ENCODE peak calls at places on chromosomes 12 and 14, in five cellular contexts. S is fibroblast of pulmonary artery; O is fibroblast of the aortic adventitia; W is CD4-positive, CD25-positive, alpha-beta regulatory T cell; D is BJ. R is an unnamed sample.

GRCh38 chr14:55028066-55028465 is 1.0 kb downstream of the SOCS4 start:
- DNase-seq in S (peak), O (no peak), W (no peak), D (no peak), R (no peak)

GRCh38 chr12:89189448-89189847 is 162.9 kb downstream of the DUSP6 start:
- DNase-seq in W (no peak), O (no peak), D (no peak), S (no peak), R (no peak)

GRCh38 chr12:13288937-13289643 is 92.6 kb downstream of the EMP1 start:
- DNase-seq in D (no peak), S (no peak), W (no peak), O (no peak), R (no peak)

GRCh38 chr12:77667101-77667500 is 163.6 kb upstream of the NAV3 start:
- DNase-seq in D (no peak), W (no peak), O (no peak), S (peak), R (no peak)

GRCh38 chr12:18262514-18262913 is 1.2 kb downstream of the PIK3C2G start:
- DNase-seq in O (no peak), D (no peak), S (no peak), W (no peak), R (no peak)

GRCh38 chr14:61388173-61388975 is 67.0 kb downstream of the PRKCH start:
- DNase-seq in W (peak), S (peak), O (peak), D (no peak), R (no peak)

GRCh38 chr14:77084991-77085390 is 13.1 kb upstream of the CIPC start:
- DNase-seq in O (no peak), W (no peak), D (no peak), S (no peak), R (no peak)

GRCh38 chr14:24224618-24225071 is 7.5 kb downstream of the NEDD8 start:
- DNase-seq in S (peak), W (no peak), O (peak), D (no peak), R (no peak)

GRCh38 chr14:32468955-32469354 is 139.9 kb downstream of the AKAP6 start:
- DNase-seq in W (no peak), S (peak), O (peak), D (peak), R (no peak)

GRCh38 chr14:106694638-106695393 is 1168.4 kb downstream of the TMEM121 start:
- DNase-seq in O (no peak), S (no peak), D (no peak), W (peak), R (no peak)

GRCh38 chr12:113165521-113166450 is 16.3 kb downstream of the CFAP73 start:
- DNase-seq in D (no peak), O (no peak), W (no peak), S (no peak), R (no peak)

GRCh38 chr12:6697584-6698351 is 2.8 kb downstream of the PIANP start:
- DNase-seq in O (peak), S (peak), D (no peak), W (no peak), R (peak)

GRCh38 chr14:105294142-105294597 is 6.6 kb downstream of the BRF1 start:
- DNase-seq in O (peak), D (no peak), W (peak), S (peak), R (no peak)

GRCh38 chr12:24109381-24110039 is 160.0 kb upstream of the SOX5 start:
- DNase-seq in D (no peak), O (peak), W (no peak), S (peak), R (no peak)

GRCh38 chr12:76282744-76283143 is 65.5 kb downstream of the BBS10 start:
- DNase-seq in W (no peak), S (no peak), O (no peak), D (no peak), R (no peak)

GRCh38 chr14:61132336-61132735 is 148.8 kb downstream of the TMEM30B start:
- DNase-seq in D (no peak), O (peak), S (no peak), W (no peak), R (no peak)

GRCh38 chr12:96502477-96502876 is 13.1 kb downstream of the CFAP54 start:
- DNase-seq in W (no peak), S (peak), O (no peak), D (no peak), R (no peak)

GRCh38 chr12:26406391-26406790 is 211.0 kb downstream of the SSPN start:
- DNase-seq in S (no peak), O (no peak), D (no peak), W (no peak), R (no peak)

GRCh38 chr12:26317942-26318565 is 122.7 kb downstream of the SSPN start:
- DNase-seq in D (peak), O (peak), S (peak), W (no peak), R (no peak)

GRCh38 chr12:2974560-2974971 is 15.4 kb downstream of the TEAD4 start:
- DNase-seq in O (peak), S (no peak), W (no peak), D (no peak), R (no peak)

DNA sequence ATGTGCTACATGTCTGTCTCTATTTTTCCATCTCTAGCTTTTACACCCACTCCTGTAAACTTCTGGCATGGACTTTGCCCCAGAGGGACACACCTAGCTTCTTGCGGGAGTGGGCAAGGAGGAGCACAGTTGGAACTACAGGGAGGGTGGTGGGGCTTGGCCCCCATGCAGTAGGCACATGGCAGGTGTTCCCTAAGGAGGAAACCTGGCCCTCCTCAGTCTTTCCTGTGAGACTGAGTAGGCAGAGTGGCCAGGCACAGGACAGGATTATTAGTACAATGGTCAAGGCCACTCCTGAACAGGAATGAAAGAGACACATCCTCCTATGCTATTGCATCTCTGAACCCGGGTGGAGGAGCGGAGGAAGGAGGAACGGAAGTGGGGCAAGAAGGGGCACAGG is 882 bp downstream of the MYO1A start:
- DNase-seq in S (no peak), D (no peak), O (no peak), W (no peak), R (no peak)
- H3K4me3 ChIP-seq in S (no peak), D (no peak), O (no peak), W (no peak), R (no peak)

DNA sequence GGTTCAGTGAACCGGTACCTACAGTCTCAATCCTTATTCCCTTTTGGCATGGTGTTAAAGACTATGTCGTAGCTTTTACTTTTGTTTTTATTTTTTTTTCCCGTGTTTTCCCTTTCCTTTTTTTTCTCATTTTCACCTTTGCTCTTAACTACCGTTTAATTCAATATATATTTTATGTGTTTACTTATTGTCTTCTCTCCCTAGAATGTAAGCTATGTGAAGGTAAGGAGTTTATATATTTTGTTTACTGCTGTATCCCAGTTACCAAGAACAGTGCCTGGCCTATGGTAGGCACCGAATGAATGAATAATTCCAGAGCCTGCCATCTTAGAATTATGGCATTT is 261 bp upstream of the MLH3 start:
- DNase-seq in O (no peak), W (no peak), S (no peak), D (no peak), R (no peak)
- H3K4me3 ChIP-seq in O (peak), W (peak), S (peak), D (no peak), R (peak)

DNA sequence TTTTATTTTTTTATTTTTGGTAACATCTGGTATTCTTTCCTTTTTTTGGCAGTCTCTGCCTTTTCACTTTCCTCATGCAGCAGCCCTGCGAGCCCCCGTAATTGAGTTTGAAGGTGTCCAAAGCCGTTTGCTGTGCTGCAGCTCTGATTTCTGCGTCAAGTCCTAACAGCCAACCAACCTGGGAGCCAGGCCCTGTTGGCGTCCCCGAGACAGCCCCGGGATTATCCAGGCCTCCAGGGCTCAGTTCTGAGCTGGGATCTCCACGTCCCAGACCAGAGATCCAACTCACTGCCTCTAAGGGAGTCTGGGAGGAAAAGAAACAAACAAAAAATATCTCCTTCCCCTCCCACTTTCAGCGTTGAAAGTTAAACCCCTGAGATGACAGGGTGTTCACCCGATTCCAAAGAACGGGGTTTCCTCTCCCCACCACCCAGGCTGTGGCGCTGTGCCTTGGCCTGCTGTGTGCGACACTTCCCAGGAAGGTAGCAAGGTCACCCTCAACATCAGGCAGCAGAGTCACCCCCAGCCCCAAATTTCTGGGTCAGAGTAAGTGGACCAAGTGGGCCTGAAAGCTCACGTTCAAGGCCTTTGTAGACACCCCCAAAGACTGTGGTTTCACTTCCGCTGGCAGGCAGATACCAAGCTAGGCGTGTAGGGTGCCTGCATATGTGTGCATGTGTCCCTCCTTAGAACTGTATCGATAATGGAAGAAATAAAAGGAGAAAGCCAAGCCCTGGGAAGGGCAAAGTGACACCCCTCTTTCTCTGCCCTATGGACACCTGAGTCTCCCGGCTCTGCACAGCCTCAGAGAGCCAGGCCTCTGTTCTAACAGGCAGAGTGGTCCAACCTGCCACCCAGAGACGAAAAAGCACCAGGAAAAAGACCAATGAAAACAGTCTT is 11.1 kb downstream of the BCL11B start:
- DNase-seq in S (no peak), W (peak), D (no peak), O (no peak), R (no peak)
- H3K4me3 ChIP-seq in S (no peak), W (peak), D (no peak), O (no peak), R (no peak)

DNA sequence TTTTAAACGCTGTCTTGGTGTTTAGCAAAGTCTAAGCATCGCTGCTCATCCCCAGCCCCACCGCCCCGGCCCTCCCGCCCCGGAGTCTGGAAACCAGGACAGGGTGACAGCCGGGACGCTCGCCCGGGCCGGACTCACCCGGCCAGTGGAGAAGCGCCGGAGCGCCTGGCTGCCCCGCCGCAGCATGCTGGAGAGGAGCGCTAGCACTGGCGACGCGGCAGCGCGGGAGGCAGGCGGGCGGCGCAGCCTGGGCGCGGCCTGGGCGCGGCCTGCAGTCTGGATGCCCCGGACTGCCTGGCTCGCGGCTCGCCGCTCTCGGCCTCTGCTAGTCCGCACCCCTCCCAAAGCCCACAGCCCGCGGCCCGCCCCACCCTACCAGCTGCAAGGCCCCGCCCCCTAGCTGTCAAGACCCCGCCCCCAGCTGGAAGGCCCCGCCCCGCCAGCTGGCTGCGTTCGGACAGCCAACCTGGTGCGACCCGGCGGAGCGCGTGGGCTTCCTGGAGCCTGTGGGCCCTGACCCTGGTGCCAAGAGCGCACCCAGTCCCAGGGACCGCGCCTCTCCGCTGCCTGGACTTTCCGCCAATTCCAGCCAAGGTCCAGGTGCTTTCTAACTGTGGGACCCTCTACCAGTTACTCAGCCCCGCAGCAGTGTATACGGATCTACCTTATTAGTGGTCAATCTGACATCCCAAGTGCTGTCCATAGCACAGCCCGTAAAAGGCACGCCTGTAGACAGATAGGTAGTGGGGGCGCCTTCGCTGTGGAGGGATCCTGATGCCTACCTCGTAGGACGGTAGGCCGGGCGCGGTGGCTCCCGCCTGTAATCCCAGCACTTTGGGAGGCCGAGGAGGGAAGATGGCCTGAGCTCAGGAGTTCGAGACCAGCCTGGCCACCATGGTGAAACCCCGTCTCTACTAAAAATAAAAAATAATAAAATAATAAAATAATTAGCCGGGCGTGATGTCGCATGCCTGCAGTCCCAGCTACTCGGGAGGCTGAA is at the start of gene ALDH1L2:
- DNase-seq in S (peak), D (peak), W (no peak), O (peak), R (peak)
- H3K4me3 ChIP-seq in S (peak), D (peak), W (no peak), O (peak), R (peak)

GRCh38 chr12:28010036-28010435 is 37.5 kb upstream of the PTHLH start:
- DNase-seq in S (no peak), O (no peak), W (no peak), D (no peak), R (no peak)

GRCh38 chr12:28017126-28017872 is 44.8 kb upstream of the PTHLH start:
- DNase-seq in O (peak), S (no peak), D (no peak), W (no peak), R (no peak)

GRCh38 chr12:28015165-28015564 is 42.6 kb upstream of the PTHLH start:
- DNase-seq in S (no peak), O (no peak), D (no peak), W (no peak), R (no peak)

GRCh38 chr12:28014196-28014595 is 41.7 kb upstream of the PTHLH start:
- DNase-seq in W (no peak), S (no peak), O (no peak), D (no peak), R (no peak)

GRCh38 chr12:28012333-28012918 is 39.9 kb upstream of the PTHLH start:
- DNase-seq in O (no peak), D (no peak), S (no peak), W (no peak), R (no peak)
- H3K4me3 ChIP-seq in O (no peak), D (no peak), S (no peak), W (no peak), R (no peak)